ENCODE peak calls at places on chromosomes 13 and 19, in eight cellular contexts. T is heart left ventricle, O is neuronal stem cell, K is psoas muscle, V is A549, E is heart right ventricle, W is PC-3, F is tibial nerve. N is an unnamed sample. For H3K4me1, the result is how much of the 10 kb centered on the place peaks cover.

GRCh38 chr19:31223805-31224534 is 125.3 kb downstream of the TSHZ3 start:
- DNase-seq in T (peak), O (no peak), K (no peak), V (no peak), E (no peak), W (no peak), F (no peak), N (no peak)

GRCh38 chr19:43316591-43317319 is 36.7 kb upstream of the CD177 start:
- DNase-seq in T (no peak), O (no peak), K (no peak), V (peak), E (no peak), W (peak), F (no peak), N (no peak)

GRCh38 chr19:18637644-18638630 is 1.1 kb downstream of the KLHL26 start:
- DNase-seq in T (no peak), O (no peak), K (no peak), V (peak), E (no peak), W (peak), F (no peak), N (no peak)

GRCh38 chr19:45938733-45939319 is 24.2 kb upstream of the NANOS2 start:
- DNase-seq in T (no peak), O (no peak), K (no peak), V (no peak), E (no peak), W (no peak), F (no peak), N (no peak)

GRCh38 chr13:60312851-60313505 is 84.0 kb upstream of the TDRD3 start:
- DNase-seq in T (no peak), O (no peak), K (no peak), V (no peak), E (no peak), W (no peak), F (no peak), N (no peak)

GRCh38 chr19:7257148-7258041 is 36.8 kb downstream of the INSR start:
- DNase-seq in T (no peak), O (no peak), K (no peak), V (no peak), E (peak), W (peak), F (no peak), N (no peak)

GRCh38 chr13:110455941-110456340 is 105.6 kb downstream of the RAB20 start:
- DNase-seq in T (peak), O (peak), K (peak), V (peak), E (peak), W (peak), F (peak), N (peak)

GRCh38 chr13:110361365-110361911 is 54.4 kb downstream of the COL4A2 start:
- DNase-seq in T (peak), O (no peak), K (peak), V (no peak), E (peak), W (no peak), F (peak), N (no peak)

GRCh38 chr13:64083396-64083795 is 2667.7 kb upstream of the PCDH20 start:
- DNase-seq in T (no peak), O (no peak), K (no peak), V (no peak), E (no peak), W (peak), F (no peak), N (no peak)

GRCh38 chr13:65725001-65725400 is 1505.1 kb downstream of the PCDH9 start:
- DNase-seq in T (no peak), O (no peak), K (no peak), V (no peak), E (no peak), W (no peak), F (no peak), N (no peak)

GRCh38 chr13:111187879-111188643 is 73.0 kb downstream of the ARHGEF7 start:
- DNase-seq in T (no peak), O (no peak), K (no peak), V (no peak), E (no peak), W (peak), F (no peak), N (no peak)

GRCh38 chr13:27551563-27551962 is 68.8 kb downstream of the LNX2 start:
- DNase-seq in T (no peak), O (no peak), K (no peak), V (no peak), E (no peak), W (no peak), F (no peak), N (no peak)

GRCh38 chr19:37926255-37926654 is 19.2 kb downstream of the SIPA1L3 start:
- DNase-seq in T (no peak), O (no peak), K (no peak), V (no peak), E (no peak), W (no peak), F (no peak), N (no peak)

GRCh38 chr13:46603165-46603603 is 50.2 kb downstream of the LRCH1 start:
- DNase-seq in T (no peak), O (no peak), K (no peak), V (peak), E (no peak), W (peak), F (no peak), N (no peak)

GRCh38 chr19:43315851-43316250 is 37.6 kb upstream of the CD177 start:
- DNase-seq in T (no peak), O (no peak), K (no peak), V (no peak), E (no peak), W (no peak), F (no peak), N (no peak)

GRCh38 chr19:13195678-13196077 is 45.5 kb downstream of the IER2 start:
- DNase-seq in T (no peak), O (no peak), K (no peak), V (no peak), E (no peak), W (no peak), F (no peak), N (peak)

GRCh38 chr13:97067342-97067895 is 73.1 kb upstream of the OXGR1 start:
- DNase-seq in T (no peak), O (no peak), K (no peak), V (no peak), E (no peak), W (no peak), F (no peak), N (no peak)

GRCh38 chr19:14786421-14786851 is 8.1 kb upstream of the ADGRE2 start:
- DNase-seq in T (no peak), O (peak), K (no peak), V (peak), E (no peak), W (peak), F (no peak), N (peak)

GRCh38 chr13:113845055-113845454 is 18.8 kb downstream of the GAS6 start:
- DNase-seq in T (no peak), O (no peak), K (no peak), V (no peak), E (no peak), W (no peak), F (no peak), N (no peak)

GRCh38 chr19:10256551-10256950 is 4.5 kb downstream of the MRPL4 start:
- DNase-seq in T (no peak), O (no peak), K (no peak), V (no peak), E (no peak), W (no peak), F (no peak), N (no peak)

GRCh38 chr13:35621989-35622388 is 145.5 kb upstream of the MAB21L1 start:
- DNase-seq in T (no peak), O (no peak), K (no peak), V (no peak), E (no peak), W (peak), F (no peak), N (no peak)

DNA sequence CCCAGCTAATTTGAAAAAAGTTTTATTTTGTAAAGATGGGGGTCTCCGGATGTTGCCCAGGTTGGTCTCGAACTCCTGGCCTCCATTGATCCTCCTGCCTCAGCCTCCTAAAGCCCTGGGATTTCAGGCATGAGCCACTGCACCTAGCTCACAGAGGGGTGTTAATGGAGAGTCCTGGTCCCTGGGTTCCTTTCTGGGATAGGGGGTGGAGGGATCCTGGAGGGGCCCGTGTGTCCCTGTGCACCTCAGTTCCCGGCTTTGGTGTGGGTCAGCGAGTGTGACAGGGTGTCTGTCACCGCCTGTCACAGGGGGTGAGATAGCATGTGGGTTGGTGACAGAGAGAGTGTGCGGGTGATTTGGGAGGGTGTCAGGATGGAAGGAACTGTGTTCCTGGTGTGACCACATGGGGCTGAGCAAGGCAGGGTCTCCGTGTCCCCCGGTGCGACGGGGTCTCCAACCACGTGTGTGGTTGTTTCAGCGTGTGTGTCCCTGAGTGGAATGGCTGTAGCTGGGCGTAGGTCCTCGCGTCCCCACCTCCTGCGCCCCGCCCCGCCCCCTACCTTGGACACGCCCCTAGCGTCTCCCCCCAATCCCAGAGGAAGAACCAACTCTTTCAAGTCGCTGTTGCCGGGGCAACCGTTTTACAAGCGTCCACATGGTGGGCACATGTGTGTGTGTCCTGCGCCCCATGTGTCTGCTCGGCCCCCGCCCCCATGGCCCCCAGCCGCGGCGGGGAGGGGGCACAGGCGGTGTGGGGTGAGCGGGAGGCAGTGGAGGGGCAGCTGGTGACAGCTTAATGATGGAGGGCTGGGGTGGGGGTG is 2.9 kb upstream of the NRTN start:
- DNase-seq in T (no peak), O (peak), K (no peak), V (no peak), E (no peak), W (no peak), F (no peak), N (no peak)
- H3K4me1 ChIP-seq in T (under half), O (under half), K (under half), V (under half), E (under half), W (under half), F (under half), N (under half)

DNA sequence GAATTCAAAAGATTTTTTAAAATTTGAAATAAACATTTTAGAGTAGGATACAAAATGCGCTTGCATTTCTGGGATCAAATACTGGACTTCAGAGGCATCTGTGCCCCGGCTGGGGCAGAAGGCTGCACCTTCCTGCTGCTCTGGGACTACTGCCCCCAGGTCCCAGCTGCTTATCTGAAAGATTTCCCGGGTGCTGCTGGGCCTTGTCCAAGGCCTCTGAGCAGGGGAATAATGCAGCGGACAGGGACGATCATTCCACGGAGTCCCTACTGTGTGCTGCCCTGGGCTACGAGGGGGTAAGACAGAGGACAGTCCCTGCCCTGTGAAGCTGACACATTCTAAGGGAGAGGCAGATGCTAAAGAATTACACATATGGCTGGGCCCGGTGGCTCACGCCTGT is 33.1 kb upstream of the NCCRP1 start:
- DNase-seq in T (no peak), O (no peak), K (no peak), V (no peak), E (no peak), W (no peak), F (no peak), N (no peak)
- H3K4me1 ChIP-seq in T (under half), O (under half), K (under half), V (under half), E (under half), W (under half), F (half or more), N (under half)

GRCh38 chr13:41005709-41006108 is 13.4 kb downstream of the ELF1 start:
- DNase-seq in T (no peak), O (no peak), K (no peak), V (no peak), E (no peak), W (peak), F (no peak), N (no peak)

GRCh38 chr13:41006951-41007350 is 12.2 kb downstream of the ELF1 start:
- DNase-seq in T (no peak), O (no peak), K (no peak), V (no peak), E (no peak), W (no peak), F (no peak), N (no peak)

GRCh38 chr13:41007359-41008118 is 11.6 kb downstream of the ELF1 start:
- DNase-seq in T (no peak), O (no peak), K (no peak), V (no peak), E (no peak), W (peak), F (no peak), N (no peak)

GRCh38 chr13:41006296-41006695 is 12.8 kb downstream of the ELF1 start:
- DNase-seq in T (no peak), O (no peak), K (no peak), V (no peak), E (no peak), W (no peak), F (no peak), N (no peak)

DNA sequence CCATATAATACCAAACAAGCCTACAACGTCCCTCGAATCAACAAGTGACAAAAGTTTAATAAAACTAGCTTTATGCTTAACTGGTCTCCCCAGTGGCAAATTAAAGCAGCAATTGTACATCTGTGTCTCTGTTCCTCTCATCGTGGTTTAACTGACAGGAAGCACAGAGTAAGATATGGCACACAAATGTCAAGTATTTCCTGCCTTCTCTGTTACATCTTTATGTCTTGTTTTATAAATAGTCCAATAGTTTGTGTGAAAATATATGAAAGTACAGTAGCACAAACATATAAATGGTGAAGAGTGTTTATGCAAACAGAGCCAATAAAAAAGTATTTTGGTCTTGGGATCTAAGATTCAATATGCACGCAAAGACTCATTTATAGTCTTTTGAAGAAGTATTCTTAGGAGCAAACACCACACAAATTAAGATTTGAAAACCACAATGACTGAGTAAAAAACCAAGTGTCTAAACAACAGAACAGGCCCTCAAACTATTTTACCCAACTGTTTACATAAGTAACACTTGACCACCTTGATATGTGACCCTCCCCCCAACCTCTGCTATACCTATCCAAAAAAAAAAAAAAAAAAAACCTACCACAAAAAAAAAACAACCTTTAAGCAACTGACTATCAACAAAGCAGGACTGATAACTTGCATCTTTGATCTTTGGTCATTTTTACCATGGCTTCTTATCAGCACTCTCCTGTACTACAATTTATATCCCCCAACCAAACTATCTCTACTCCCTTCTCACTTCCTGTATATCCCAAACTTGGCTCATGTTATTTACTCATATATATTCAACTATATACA is 14.0 kb downstream of the ELF1 start:
- DNase-seq in T (no peak), O (no peak), K (no peak), V (no peak), E (no peak), W (peak), F (no peak), N (no peak)
- H3K4me1 ChIP-seq in T (half or more), O (under half), K (under half), V (half or more), E (half or more), W (under half), F (under half), N (under half)

DNA sequence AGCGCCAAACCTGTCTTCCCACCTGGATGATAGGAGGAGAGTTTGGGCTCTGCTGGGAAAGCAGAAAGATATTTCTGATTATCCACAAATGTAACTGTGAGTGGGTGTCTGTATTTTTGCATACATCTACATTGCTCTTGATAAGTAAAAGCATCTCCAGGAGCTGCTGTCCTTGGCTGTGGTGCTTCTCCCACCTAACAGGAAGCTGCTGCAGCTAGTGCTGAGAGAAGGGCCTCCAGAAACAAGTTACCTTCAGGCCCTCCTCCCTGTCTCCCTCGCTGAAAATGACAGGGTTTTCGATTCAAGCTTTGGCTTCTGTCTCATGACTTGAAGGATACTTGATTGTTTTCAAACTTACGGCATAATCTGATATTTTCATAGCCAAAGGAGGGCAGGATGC is 90.1 kb downstream of the FOXO1 start:
- DNase-seq in T (no peak), O (no peak), K (no peak), V (no peak), E (no peak), W (no peak), F (no peak), N (no peak)
- H3K4me1 ChIP-seq in T (half or more), O (under half), K (half or more), V (under half), E (half or more), W (under half), F (half or more), N (under half)

GRCh38 chr19:1133471-1133929 is 29.7 kb downstream of the GPX4 start:
- DNase-seq in T (no peak), O (no peak), K (no peak), V (peak), E (no peak), W (no peak), F (no peak), N (no peak)
- H3K4me1 ChIP-seq in T (under half), O (under half), K (under half), V (under half), E (under half), W (under half), F (half or more), N (under half)

DNA sequence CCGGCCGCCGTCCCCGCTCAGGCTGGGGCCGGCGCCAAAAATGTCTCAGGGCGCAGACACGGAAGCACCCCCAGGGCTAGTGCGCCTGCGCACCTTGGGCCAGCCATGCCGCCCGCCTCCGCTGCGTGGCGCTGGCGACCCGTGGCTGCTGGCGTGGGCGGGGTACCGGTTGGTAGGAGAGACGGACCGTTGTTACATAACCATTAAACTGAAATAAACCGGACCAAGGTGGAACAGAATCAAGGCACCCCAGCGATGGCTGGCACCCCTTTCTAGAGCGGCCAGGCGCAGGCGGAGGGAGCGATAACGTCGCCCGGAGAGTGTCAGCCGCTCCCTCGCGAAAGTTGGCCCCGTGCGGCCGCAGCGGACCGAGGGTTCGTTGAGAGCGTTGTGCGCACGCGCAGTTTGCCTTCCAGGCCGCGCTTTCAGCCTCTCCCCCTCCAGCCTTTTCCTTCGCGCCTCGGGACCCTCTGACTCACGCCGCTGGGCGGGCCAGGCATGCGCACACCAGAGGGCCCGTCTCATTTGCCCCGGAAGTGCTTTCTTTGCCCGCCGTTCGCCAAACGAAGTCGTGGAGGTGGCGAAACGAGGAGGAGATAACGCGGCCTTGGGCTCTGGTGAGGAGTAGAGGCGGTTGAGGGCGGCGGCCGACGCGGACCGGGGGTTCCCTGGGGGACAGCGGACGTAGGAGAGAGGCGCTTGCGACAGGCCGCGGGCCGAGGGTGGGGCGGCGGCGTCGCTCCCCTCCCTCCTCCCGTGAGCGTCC is at the start of the genes PLEKHJ1 and SF3A2:
- DNase-seq in T (peak), O (peak), K (peak), V (peak), E (peak), W (peak), F (peak), N (peak)
- H3K4me1 ChIP-seq in T (half or more), O (under half), K (under half), V (under half), E (half or more), W (under half), F (half or more), N (under half)

DNA sequence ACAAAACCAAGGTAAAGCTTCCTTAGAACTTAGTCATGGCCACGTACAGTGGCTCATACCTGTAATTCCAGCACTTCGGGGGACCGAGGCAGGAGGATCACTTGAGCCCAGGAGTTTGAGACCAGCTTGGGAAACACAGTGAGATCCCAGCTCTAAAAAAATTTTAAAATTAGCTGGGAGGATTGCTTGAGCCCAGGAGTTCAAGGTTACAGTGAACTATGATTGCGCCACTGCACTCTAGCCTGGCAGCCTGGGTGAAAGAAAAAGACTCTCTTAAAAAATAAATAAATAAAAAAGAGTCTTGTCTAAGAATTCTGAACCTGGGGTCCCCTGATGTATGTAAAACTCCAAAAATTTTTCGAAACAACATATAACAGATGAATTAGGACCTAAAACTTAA is 34.9 kb downstream of the N4BP2L2 start:
- DNase-seq in T (no peak), O (no peak), K (no peak), V (no peak), E (no peak), W (no peak), F (no peak), N (no peak)
- H3K4me1 ChIP-seq in T (under half), O (under half), K (under half), V (under half), E (under half), W (under half), F (under half), N (under half)

N was measured in iPS DF 6.9.